ENCODE peak calls at places on chromosomes 6 and 20, in four cellular contexts. Z is astrocyte of the spinal cord, L is HFF-Myc, D is coronary artery. Y is an unnamed sample.

GRCh38 chr6:119739776-119740175 is 390.2 kb upstream of the MAN1A1 start:
- DNase-seq in D (no peak), L (no peak), Z (no peak), Y (no peak)

GRCh38 chr6:37171141-37171969 is 1.4 kb downstream of the PIM1 start:
- DNase-seq in L (no peak), D (peak; percentile 82), Z (peak; percentile 71), Y (peak; percentile 57)

GRCh38 chr6:124069230-124069815 is 265.7 kb downstream of the NKAIN2 start:
- DNase-seq in L (no peak), Z (no peak), D (no peak), Y (no peak)

GRCh38 chr6:57013501-57013900 is 33.0 kb upstream of the KIAA1586 start:
- DNase-seq in L (peak; percentile 50), Z (peak; percentile 62), D (no peak), Y (no peak)

GRCh38 chr6:35539223-35539622 is 26.5 kb upstream of the TULP1 start:
- DNase-seq in D (no peak), Z (no peak), L (no peak), Y (no peak)

GRCh38 chr20:59830107-59831023 is 103.1 kb downstream of the SYCP2 start:
- DNase-seq in Z (no peak), L (no peak), D (no peak), Y (no peak)

GRCh38 chr6:84428300-84428907 is 201.0 kb upstream of the CEP162 start:
- DNase-seq in Z (peak; percentile 78), L (peak; percentile 29), D (peak; percentile 80), Y (no peak)

GRCh38 chr6:101397199-101397598 is 3.7 kb downstream of the GRIK2 start:
- DNase-seq in D (no peak), L (no peak), Z (peak; percentile 35), Y (no peak)

GRCh38 chr20:42686057-42686456 is 503.6 kb downstream of the PTPRT start:
- DNase-seq in L (no peak), D (no peak), Z (no peak), Y (no peak)

DNA sequence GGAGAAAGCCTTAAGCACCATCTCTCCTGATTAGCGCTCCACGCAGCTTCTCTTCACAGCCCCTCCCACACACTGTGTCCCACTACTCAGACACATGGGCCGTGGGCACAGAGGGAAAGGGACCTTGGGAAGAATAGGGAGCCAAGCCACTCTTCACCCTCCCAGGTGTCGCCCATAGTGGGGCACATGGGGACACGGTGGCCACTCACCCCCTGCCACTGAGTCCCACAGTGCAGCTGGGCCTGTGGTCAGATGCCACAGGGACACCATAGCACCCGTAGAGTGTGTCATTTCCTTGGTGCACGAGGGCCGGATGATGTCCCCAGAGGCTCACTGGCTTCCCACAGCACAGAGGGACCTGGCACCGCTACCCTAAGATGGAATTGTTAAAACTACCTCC is 191.2 kb upstream of the SNX9 start:
- DNase-seq in Z (no peak), D (no peak), L (no peak), Y (no peak)
- H3K4me3 ChIP-seq in Z (no peak overlapping the region), D (no peak overlapping the region), L (no peak overlapping the region), Y (no peak overlapping the region)

GRCh38 chr20:17872920-17873319 is 95.7 kb downstream of the SNX5 start:
- DNase-seq in Z (no peak), D (no peak), L (no peak), Y (no peak)

GRCh38 chr20:17872434-17872833 is 96.2 kb downstream of the SNX5 start:
- DNase-seq in Z (no peak), D (no peak), L (no peak), Y (no peak)

GRCh38 chr20:17874271-17875105 is 94.1 kb downstream of the SNX5 start:
- DNase-seq in Z (no peak), D (no peak), L (no peak), Y (no peak)

GRCh38 chr20:17875106-17875980 is 93.3 kb downstream of the SNX5 start:
- DNase-seq in Z (peak; percentile 82), D (no peak), L (no peak), Y (peak; percentile 87)

DNA sequence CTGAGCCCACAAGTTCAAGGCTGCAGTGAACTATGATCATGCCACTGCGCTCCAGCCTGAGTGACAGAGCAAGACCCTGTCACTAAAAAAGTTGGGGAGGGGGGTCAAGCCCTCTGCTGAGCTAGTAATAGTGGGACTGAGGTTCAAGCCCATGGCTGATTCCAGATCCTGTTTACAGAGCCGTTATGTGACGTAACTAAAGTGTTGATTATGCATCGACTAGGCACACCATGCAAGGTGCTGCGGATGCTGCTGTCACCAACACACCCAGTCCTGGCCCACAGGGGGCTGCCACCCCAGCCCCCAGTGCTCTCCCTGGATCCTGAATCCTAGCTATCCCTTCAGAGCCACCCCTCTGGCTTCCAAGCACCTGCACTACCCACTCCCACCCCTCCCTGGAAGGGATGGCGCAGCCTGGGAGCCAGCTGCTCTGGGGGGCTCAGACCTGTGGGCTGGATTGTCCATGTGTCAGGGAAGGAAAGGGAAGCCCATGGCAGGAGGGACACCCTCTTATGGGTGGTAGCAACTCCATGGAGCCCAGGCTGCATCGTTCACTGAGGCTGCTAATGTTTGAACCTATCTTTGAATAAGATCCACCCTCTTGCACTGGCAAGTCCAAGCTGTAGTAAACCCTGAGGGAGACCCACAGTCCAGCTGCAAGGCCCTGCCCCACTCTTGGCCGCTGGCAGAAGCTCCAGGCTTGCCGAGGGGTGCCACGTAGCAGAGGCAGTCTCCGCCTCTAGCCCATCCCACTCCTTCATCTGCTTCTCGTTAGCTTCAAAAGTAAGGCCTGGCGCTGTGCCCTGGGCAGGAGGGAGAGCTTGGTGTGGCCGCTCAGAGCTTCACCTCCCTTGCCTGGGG is 95.0 kb downstream of the SNX5 start:
- DNase-seq in L (peak; percentile 93), D (peak; percentile 84), Z (peak; percentile 94), Y (peak; percentile 84)
- H3K4me3 ChIP-seq in L (no peak overlapping the region), D (peak overlapping the region; percentile 41), Z (no peak overlapping the region), Y (no peak overlapping the region)

DNA sequence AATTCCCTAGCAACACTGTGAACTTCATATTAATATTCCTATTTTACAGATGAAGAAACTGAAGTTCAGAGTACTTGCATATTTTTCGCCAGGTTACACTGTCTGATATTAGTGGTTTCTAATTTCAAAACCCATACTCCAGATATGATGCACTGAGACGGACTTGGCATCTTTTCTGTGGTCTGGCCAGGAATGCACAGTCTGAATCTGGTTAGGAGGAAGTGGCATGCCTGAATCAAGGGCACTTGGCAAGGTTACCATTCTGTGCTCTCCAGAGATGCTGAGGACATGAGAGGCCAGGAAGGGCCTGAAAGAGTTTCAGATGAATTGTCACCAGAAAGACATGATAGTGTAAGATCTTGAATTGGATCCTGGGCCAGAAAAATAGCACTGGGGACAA is 150.1 kb downstream of the HAO1 start:
- DNase-seq in Z (peak; percentile 54), D (no peak), L (no peak), Y (no peak)
- H3K4me3 ChIP-seq in Z (no peak overlapping the region), D (no peak overlapping the region), L (no peak overlapping the region), Y (no peak overlapping the region)

GRCh38 chr6:44856495-44856878 is 469.0 kb downstream of the CDC5L start:
- DNase-seq in Z (no peak), D (no peak), L (no peak), Y (no peak)
- H3K4me3 ChIP-seq in Z (no peak overlapping the region), D (no peak overlapping the region), L (no peak overlapping the region), Y (no peak overlapping the region)

GRCh38 chr6:107822154-107823046 is 1.7 kb downstream of the SCML4 start:
- DNase-seq in D (peak; percentile 9), L (no peak), Z (no peak), Y (no peak)
- H3K4me3 ChIP-seq in D (no peak overlapping the region), L (no peak overlapping the region), Z (no peak overlapping the region), Y (no peak overlapping the region)

GRCh38 chr20:63495771-63496403 is 3.0 kb downstream of the EEF1A2 start:
- DNase-seq in L (no peak), D (no peak), Z (peak; percentile 29), Y (peak; percentile 78)
- H3K4me3 ChIP-seq in L (no peak overlapping the region), D (peak overlapping the region; percentile 65), Z (no peak overlapping the region), Y (peak overlapping the region; percentile 8)

DNA sequence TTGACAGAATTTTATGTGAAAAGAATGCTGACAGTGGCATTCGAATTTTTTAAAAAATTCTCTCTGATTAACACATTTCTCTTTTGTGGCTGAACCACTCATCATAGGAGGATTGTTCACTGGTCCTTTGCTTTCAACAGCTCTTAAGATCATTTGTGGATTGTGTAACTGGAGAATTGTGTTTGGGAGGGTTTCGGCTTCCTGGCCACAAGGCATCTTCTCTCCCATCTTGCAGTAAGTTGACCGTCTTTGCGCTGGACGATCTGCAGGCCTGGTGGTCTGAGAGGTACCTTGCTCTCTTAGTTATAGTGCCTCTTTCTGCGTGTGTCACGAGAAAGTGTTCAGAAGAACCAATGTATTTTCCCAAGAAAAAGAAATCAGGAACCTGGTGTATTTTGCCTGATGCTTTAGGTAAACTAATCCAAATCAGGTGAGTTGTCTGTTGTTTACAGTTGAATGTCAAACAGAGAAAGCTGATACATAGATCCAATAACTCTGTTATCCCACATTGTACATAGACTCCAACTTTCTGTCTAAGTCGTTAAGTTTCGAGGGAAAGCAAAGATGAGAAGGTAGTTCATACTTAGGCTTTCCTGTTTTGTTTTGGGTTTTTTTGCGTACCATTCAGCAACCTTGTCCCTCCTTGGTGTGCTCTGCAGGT is 14.8 kb upstream of the EXOC2 start:
- DNase-seq in D (no peak), L (no peak), Z (no peak), Y (no peak)
- H3K4me3 ChIP-seq in D (no peak overlapping the region), L (no peak overlapping the region), Z (no peak overlapping the region), Y (no peak overlapping the region)

GRCh38 chr6:154994881-154995240 is 254 bp upstream of the TIAM2 start:
- DNase-seq in Z (no peak), L (no peak), D (no peak), Y (no peak)

GRCh38 chr6:154998855-154999254 is 3.7 kb downstream of the TIAM2 start:
- DNase-seq in L (no peak), D (no peak), Z (no peak), Y (no peak)

GRCh38 chr6:154995241-154996162 is at the start of gene TIAM2:
- DNase-seq in L (no peak), Z (peak; percentile 24), D (no peak), Y (no peak)

GRCh38 chr6:154993710-154994109 is 1.4 kb upstream of the TIAM2 start:
- DNase-seq in Z (no peak), L (no peak), D (no peak), Y (no peak)

DNA sequence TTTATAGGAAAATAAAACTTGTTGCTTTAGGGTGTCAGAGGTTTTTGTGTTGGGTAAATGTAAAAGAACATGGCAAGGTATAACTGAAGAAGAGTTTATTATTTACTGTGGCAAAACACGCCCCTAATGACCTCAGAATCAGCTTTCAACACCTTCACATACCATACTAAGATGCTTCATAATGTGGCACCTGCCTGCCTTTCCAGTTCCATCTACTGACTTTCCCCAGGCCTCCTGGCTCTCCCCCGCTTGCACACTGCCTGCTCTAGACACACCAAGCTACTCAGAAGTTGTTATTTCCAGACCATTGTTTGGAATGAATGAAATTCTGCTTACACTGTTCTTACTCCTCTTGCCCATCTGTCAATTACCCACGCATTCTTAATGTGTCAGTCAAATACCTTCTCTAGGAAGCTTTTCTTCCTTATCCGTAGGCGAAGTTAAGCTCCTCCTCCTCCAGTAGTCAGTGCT is 1.8 kb downstream of the TIAM2 start:
- DNase-seq in D (no peak), Z (no peak), L (no peak), Y (no peak)
- H3K4me3 ChIP-seq in D (no peak overlapping the region), Z (no peak overlapping the region), L (no peak overlapping the region), Y (no peak overlapping the region)

DNA sequence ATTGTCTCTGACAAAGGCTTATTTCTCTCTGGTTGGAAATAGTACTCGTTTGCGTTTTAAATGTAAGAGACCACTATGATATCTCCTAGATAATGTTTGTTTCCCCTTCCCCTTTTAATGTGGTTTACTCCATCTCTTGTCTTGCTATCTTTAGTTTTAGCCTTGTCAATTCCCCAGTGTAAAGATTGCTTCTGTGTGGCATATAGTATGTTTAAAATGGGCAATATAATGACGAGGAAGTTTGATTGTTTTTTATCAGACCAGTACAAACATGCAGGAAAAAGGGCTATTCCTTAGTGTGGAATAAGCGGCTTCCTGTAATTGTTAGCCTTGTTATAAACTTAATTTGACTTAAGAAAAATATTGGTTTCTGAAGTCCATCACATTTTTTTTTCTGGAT is 3.1 kb downstream of the QKI start:
- DNase-seq in D (no peak), L (no peak), Z (no peak), Y (no peak)
- H3K4me3 ChIP-seq in D (peak overlapping the region; percentile 88), L (peak overlapping the region; percentile 65), Z (peak overlapping the region; percentile 94), Y (peak overlapping the region; percentile 82)

GRCh38 chr6:152314483-152314832 is 322.7 kb downstream of the SYNE1 start:
- DNase-seq in D (no peak), L (no peak), Z (no peak), Y (no peak)
- H3K4me3 ChIP-seq in D (no peak overlapping the region), L (no peak overlapping the region), Z (no peak overlapping the region), Y (no peak overlapping the region)